ENCODE peak calls at places on chromosomes 5 and 9, in six cellular contexts. C, T, X, B, O and D are unnamed samples.

GRCh38 chr5:66072031-66072430 is 72.1 kb upstream of the SREK1 start:
- DNase-seq in C (no peak), T (no peak), X (no peak), B (no peak), O (no peak), D (no peak)

GRCh38 chr5:95647331-95647659 is 718 bp downstream of the RFESD start:
- DNase-seq in C (no peak), T (no peak), X (no peak), B (no peak), O (no peak), D (no peak)

GRCh38 chr9:119836036-119836435 is 466.8 kb upstream of the BRINP1 start:
- DNase-seq in C (no peak), T (no peak), X (no peak), B (no peak), O (no peak), D (no peak)

GRCh38 chr9:114655689-114656088 is 1.9 kb downstream of the TEX53 start:
- DNase-seq in C (no peak), T (peak; percentile 30), X (no peak), B (no peak), O (no peak), D (peak; percentile 23)

GRCh38 chr9:114006155-114006550 is 71.9 kb downstream of the AMBP start:
- DNase-seq in C (peak; percentile 9), T (no peak), X (peak; percentile 1), B (no peak), O (no peak), D (no peak)

GRCh38 chr5:143494162-143494561 is 90.7 kb upstream of the NR3C1 start:
- DNase-seq in C (no peak), T (no peak), X (no peak), B (no peak), O (peak; percentile 16), D (peak; percentile 22)

GRCh38 chr9:131773911-131774379 is 34.1 kb upstream of the RAPGEF1 start:
- DNase-seq in C (peak; percentile 46), T (peak; percentile 66), X (peak; percentile 72), B (peak; percentile 4), O (peak; percentile 49), D (peak; percentile 37)

GRCh38 chr9:136011703-136012496 is 50.7 kb upstream of the UBAC1 start:
- DNase-seq in C (peak; percentile 44), T (no peak), X (no peak), B (no peak), O (no peak), D (no peak)

GRCh38 chr9:113919825-113920224 is 43.7 kb downstream of the ZNF618 start:
- DNase-seq in C (no peak), T (no peak), X (no peak), B (no peak), O (no peak), D (no peak)

GRCh38 chr9:117733465-117733864 is 29.3 kb downstream of the TLR4 start:
- DNase-seq in C (peak; percentile 55), T (no peak), X (no peak), B (no peak), O (no peak), D (no peak)

GRCh38 chr5:74143724-74144330 is 496.7 kb downstream of the ENC1 start:
- DNase-seq in C (no peak), T (no peak), X (no peak), B (no peak), O (no peak), D (no peak)

GRCh38 chr5:89582768-89583339 is 699.9 kb upstream of the MEF2C start:
- DNase-seq in C (no peak), T (no peak), X (no peak), B (no peak), O (no peak), D (no peak)

GRCh38 chr9:113604393-113604792 is 140.9 kb downstream of the RGS3 start:
- DNase-seq in C (no peak), T (no peak), X (no peak), B (no peak), O (no peak), D (no peak)

GRCh38 chr5:113087994-113088519 is 111.5 kb downstream of the DCP2 start:
- DNase-seq in C (no peak), T (no peak), X (no peak), B (no peak), O (no peak), D (no peak)

GRCh38 chr5:147835386-147835798 is 3.9 kb upstream of the SPINK1 start:
- DNase-seq in C (no peak), T (peak; percentile 32), X (no peak), B (no peak), O (no peak), D (no peak)

GRCh38 chr5:154385236-154385512 is 60.6 kb upstream of the SAP30L start:
- DNase-seq in C (no peak), T (no peak), X (no peak), B (no peak), O (no peak), D (no peak)

GRCh38 chr9:134637241-134637640 is 4.4 kb upstream of the COL5A1 start:
- DNase-seq in C (no peak), T (no peak), X (no peak), B (no peak), O (no peak), D (no peak)

GRCh38 chr5:98771389-98772109 is 1.9 kb upstream of the RGMB start:
- DNase-seq in C (peak; percentile 92), T (peak; percentile 88), X (peak; percentile 68), B (peak; percentile 24), O (peak; percentile 60), D (peak; percentile 96)

GRCh38 chr5:177409043-177409801 is at the start of gene F12:
- DNase-seq in C (no peak), T (no peak), X (no peak), B (no peak), O (no peak), D (no peak)

GRCh38 chr9:14066032-14066431 is 247.9 kb downstream of the NFIB start:
- DNase-seq in C (no peak), T (no peak), X (no peak), B (no peak), O (no peak), D (no peak)

GRCh38 chr9:134644715-134645606 is 3.4 kb downstream of the COL5A1 start:
- DNase-seq in C (peak; percentile 63), T (no peak), X (no peak), B (no peak), O (peak; percentile 72), D (peak; percentile 19)

GRCh38 chr9:134987906-134988700 is 70.4 kb upstream of the FCN1 start:
- DNase-seq in C (no peak), T (no peak), X (no peak), B (no peak), O (no peak), D (no peak)

GRCh38 chr5:45639038-45639437 is 57.1 kb downstream of the HCN1 start:
- DNase-seq in C (no peak), T (no peak), X (no peak), B (no peak), O (no peak), D (no peak)

GRCh38 chr5:74334434-74335364 is 305.8 kb downstream of the ENC1 start:
- DNase-seq in C (no peak), T (no peak), X (no peak), B (no peak), O (no peak), D (peak; percentile 39)

GRCh38 chr5:56412601-56413379 is 179.7 kb upstream of the ANKRD55 start:
- DNase-seq in C (peak; percentile 36), T (no peak), X (no peak), B (no peak), O (no peak), D (peak; percentile 18)

GRCh38 chr5:124736111-124736813 is 10.2 kb downstream of the ZNF608 start:
- DNase-seq in C (no peak), T (no peak), X (no peak), B (no peak), O (no peak), D (no peak)

GRCh38 chr9:133064241-133065069 is 2.7 kb downstream of the CEL start:
- DNase-seq in C (no peak), T (no peak), X (no peak), B (no peak), O (no peak), D (no peak)

GRCh38 chr5:107425541-107426031 is 245.2 kb downstream of the EFNA5 start:
- DNase-seq in C (no peak), T (peak; percentile 72), X (no peak), B (no peak), O (peak; percentile 43), D (no peak)

GRCh38 chr5:9207820-9208418 is 338.0 kb downstream of the SEMA5A start:
- DNase-seq in C (no peak), T (peak; percentile 59), X (no peak), B (no peak), O (no peak), D (peak; percentile 79)

GRCh38 chr5:148697177-148697820 is 43.0 kb upstream of the HTR4 start:
- DNase-seq in C (no peak), T (no peak), X (no peak), B (no peak), O (no peak), D (no peak)

GRCh38 chr5:87844449-87844848 is 424.2 kb downstream of the TMEM161B start:
- DNase-seq in C (no peak), T (no peak), X (no peak), B (no peak), O (no peak), D (no peak)

GRCh38 chr5:36152324-36153298 is 700 bp downstream of the SKP2 start:
- DNase-seq in C (peak; percentile 23), T (no peak), X (no peak), B (no peak), O (no peak), D (peak; percentile 94)

GRCh38 chr9:131809941-131810344 is 70.1 kb upstream of the RAPGEF1 start:
- DNase-seq in C (no peak), T (no peak), X (no peak), B (no peak), O (no peak), D (no peak)

GRCh38 chr5:78925102-78925876 is 59.8 kb downstream of the ARSB start:
- DNase-seq in C (no peak), T (no peak), X (no peak), B (no peak), O (no peak), D (no peak)

GRCh38 chr9:860706-861105 is 19.2 kb downstream of the DMRT1 start:
- DNase-seq in C (no peak), T (no peak), X (no peak), B (no peak), O (no peak), D (no peak)